ENCODE peak calls at places on chromosomes 4 and X, in five cellular contexts. R is tibial nerve, N is ovary, O is SK-N-SH, U is GM12878. Y is an unnamed sample.

GRCh38 chr4:42397635-42398447 is 553 bp downstream of the SHISA3 start:
- DNase-seq in R (no peak), N (no peak), O (peak; percentile 81), U (no peak), Y (no peak)

GRCh38 chr4:1567808-1568581 is 116.1 kb downstream of the FAM53A start:
- DNase-seq in R (no peak), N (peak; percentile 38), O (no peak), U (no peak), Y (no peak)

GRCh38 chr4:96585304-96585703 is 745.4 kb downstream of the PDHA2 start:
- DNase-seq in R (no peak), N (no peak), O (no peak), U (no peak), Y (no peak)

GRCh38 chr4:6281436-6282144 is 11.9 kb downstream of the WFS1 start:
- DNase-seq in R (no peak), N (peak; percentile 70), O (no peak), U (no peak), Y (peak; percentile 20)

GRCh38 chrX:136268051-136269048 is 17.1 kb upstream of the MAP7D3 start:
- DNase-seq in R (peak; percentile 23), N (no peak), O (peak; percentile 48), U (no peak), Y (peak; percentile 32)

GRCh38 chrX:69162466-69162865 is 2.8 kb downstream of the PJA1 start:
- DNase-seq in R (no peak), N (no peak), O (no peak), U (no peak), Y (no peak)

GRCh38 chrX:13254076-13254785 is 65.6 kb downstream of the ATXN3L start:
- DNase-seq in R (no peak), N (peak; percentile 36), O (no peak), U (peak; percentile 56), Y (peak; percentile 41)

GRCh38 chr4:54082168-54082567 is 17.8 kb upstream of the CHIC2 start:
- DNase-seq in R (no peak), N (no peak), O (no peak), U (no peak), Y (peak; percentile 57)

GRCh38 chrX:105781794-105782193 is 40.5 kb upstream of the NRK start:
- DNase-seq in R (no peak), N (no peak), O (no peak), U (no peak), Y (no peak)

GRCh38 chr4:67869580-67870190 is 14.1 kb downstream of the TMPRSS11D start:
- DNase-seq in R (no peak), N (no peak), O (no peak), U (no peak), Y (no peak)

GRCh38 chrX:8879750-8880149 is 78.6 kb upstream of the FAM9A start:
- DNase-seq in R (no peak), N (no peak), O (peak; percentile 33), U (no peak), Y (peak; percentile 11)

GRCh38 chr4:94714360-94714759 is 43.4 kb upstream of the BMPR1B start:
- DNase-seq in R (no peak), N (no peak), O (no peak), U (no peak), Y (no peak)

GRCh38 chr4:128916832-128917231 is 107.3 kb downstream of the JADE1 start:
- DNase-seq in R (no peak), N (no peak), O (no peak), U (peak; percentile 84), Y (peak; percentile 10)

GRCh38 chrX:37871626-37872302 is 24.4 kb upstream of the DYNLT3 start:
- DNase-seq in R (no peak), N (no peak), O (no peak), U (no peak), Y (no peak)

GRCh38 chr4:39616651-39617050 is 22.0 kb downstream of the SMIM14 start:
- DNase-seq in R (no peak), N (no peak), O (no peak), U (no peak), Y (no peak)

GRCh38 chr4:11628093-11628725 is 199.5 kb upstream of the HS3ST1 start:
- DNase-seq in R (no peak), N (no peak), O (no peak), U (no peak), Y (no peak)

GRCh38 chrX:20300822-20301221 is 34.1 kb upstream of the RPS6KA3 start:
- DNase-seq in R (no peak), N (no peak), O (no peak), U (no peak), Y (no peak)

GRCh38 chr4:39700500-39700899 is 2.6 kb downstream of the UBE2K start:
- DNase-seq in R (no peak), N (no peak), O (no peak), U (no peak), Y (no peak)

GRCh38 chr4:21001490-21001889 is 301.2 kb downstream of the PACRGL start:
- DNase-seq in R (no peak), N (no peak), O (no peak), U (no peak), Y (no peak)

GRCh38 chrX:40104649-40105015 is 6.9 kb upstream of the BCOR start:
- DNase-seq in R (no peak), N (peak; percentile 62), O (peak; percentile 60), U (no peak), Y (peak; percentile 65)

GRCh38 chrX:40106677-40107290 is 9.0 kb upstream of the BCOR start:
- DNase-seq in R (no peak), N (no peak), O (peak; percentile 49), U (no peak), Y (no peak)

GRCh38 chrX:40103565-40104323 is 6.0 kb upstream of the BCOR start:
- DNase-seq in R (no peak), N (no peak), O (no peak), U (no peak), Y (no peak)

GRCh38 chrX:40105791-40106676 is 8.3 kb upstream of the BCOR start:
- DNase-seq in R (peak; percentile 51), N (peak; percentile 76), O (peak; percentile 76), U (no peak), Y (peak; percentile 78)

DNA sequence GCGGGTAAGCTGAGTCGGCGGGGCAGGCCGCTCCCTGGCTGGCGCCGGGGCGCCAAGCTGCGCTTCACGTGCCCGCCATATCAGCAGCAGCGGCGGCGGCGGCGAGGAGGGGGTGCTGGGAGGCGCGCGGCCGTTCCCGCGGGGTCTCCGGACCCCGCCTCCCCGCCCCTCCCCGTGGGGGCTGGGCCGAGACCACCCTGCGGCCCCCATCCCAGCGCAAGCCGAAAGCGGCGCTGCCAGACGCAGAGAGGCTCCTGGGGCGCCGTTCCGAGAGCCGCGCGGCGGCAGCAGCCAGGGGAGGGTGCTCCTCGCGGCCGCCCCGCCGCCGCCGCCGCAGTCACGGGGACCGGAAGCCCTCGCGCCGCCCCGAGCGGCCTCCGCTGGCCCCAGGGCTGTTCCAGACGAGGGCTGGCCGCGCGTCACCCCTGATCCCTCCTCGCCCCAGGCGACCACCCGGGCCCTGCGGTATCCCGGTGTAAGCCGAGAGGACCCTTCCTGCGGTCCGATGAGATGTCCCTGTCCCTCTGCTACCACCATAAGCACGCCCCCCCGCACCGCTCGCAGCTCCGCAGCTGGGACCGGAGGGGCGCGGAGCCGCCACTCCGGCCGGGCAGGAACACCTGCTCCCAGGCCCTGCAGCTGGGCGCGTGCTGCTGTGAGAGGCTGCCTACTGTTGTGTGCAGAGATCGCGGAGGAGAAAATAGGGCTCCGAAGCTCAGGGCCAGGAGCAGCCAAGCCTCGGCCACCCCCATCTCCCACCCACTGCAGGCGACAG is 7.4 kb upstream of the BCOR start:
- DNase-seq in R (no peak), N (peak; percentile 63), O (peak; percentile 64), U (no peak), Y (peak; percentile 57)
- TF ChIP-seq EP300 in R (no peak), N (no peak), O (no peak), U (no peak), Y (no peak)

GRCh38 chrX:119573222-119573621 is 1.1 kb upstream of the UBE2A start:
- DNase-seq in R (no peak), N (no peak), O (no peak), U (no peak), Y (no peak)

GRCh38 chrX:119579414-119579813 is 5.1 kb downstream of the UBE2A start:
- DNase-seq in R (no peak), N (no peak), O (no peak), U (no peak), Y (no peak)

GRCh38 chrX:119570351-119570835 is 4.0 kb upstream of the UBE2A start:
- DNase-seq in R (no peak), N (no peak), O (no peak), U (no peak), Y (no peak)

GRCh38 chrX:119573840-119574393 is 446 bp upstream of the UBE2A start:
- DNase-seq in R (no peak), N (peak; percentile 45), O (peak; percentile 72), U (no peak), Y (no peak)

DNA sequence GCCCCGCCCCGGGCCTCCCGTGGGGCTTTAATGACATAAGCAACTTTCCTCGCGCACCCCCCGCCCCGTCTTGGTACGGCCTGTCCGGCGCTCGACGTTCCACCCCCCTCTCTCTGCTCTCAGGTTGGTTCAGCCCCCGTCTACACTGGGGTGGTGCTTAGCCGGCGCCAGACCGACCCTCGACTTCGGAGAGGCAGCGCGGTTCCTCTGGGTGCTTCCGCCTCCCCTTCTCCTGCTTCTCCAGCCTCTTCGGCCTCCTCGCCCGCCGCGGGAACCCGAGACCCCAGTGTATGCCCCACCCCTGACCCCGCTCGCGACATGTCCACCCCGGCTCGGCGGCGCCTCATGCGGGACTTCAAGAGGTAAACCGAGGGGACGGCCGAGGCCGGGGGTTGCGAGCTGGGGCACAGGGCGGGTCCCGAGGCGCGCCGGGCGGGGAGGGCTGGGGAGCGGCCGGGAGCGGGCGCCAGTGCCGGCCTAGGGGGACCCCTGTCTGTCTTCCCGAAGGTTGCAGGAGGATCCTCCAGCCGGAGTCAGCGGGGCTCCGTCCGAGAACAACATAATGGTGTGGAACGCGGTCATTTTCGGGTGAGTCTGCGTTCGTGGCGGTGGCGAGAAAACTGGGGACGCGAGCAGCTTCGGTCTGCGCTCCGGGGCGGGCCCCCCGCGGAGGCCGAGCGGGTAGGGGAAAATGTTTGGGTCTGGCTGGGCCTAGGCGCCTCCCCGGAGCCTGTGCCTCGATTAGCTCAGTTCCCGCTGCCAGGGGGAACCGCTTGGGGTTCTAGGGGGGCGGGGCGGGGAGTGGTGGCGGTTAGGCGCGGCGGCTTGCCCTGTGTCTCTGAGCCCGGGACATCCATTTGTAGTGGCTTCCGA is at the start of gene UBE2A:
- DNase-seq in R (peak; percentile 79), N (peak; percentile 91), O (peak; percentile 93), U (peak; percentile 53), Y (peak; percentile 92)
- TF ChIP-seq EP300 in R (no peak), N (no peak), O (no peak), U (no peak), Y (no peak)

GRCh38 chr4:77084019-77084604 is 8.3 kb upstream of the CCNI start:
- DNase-seq in R (no peak), N (no peak), O (no peak), U (no peak), Y (no peak)
- TF ChIP-seq EP300 in R (no peak), N (no peak), O (no peak), U (no peak), Y (no peak)

DNA sequence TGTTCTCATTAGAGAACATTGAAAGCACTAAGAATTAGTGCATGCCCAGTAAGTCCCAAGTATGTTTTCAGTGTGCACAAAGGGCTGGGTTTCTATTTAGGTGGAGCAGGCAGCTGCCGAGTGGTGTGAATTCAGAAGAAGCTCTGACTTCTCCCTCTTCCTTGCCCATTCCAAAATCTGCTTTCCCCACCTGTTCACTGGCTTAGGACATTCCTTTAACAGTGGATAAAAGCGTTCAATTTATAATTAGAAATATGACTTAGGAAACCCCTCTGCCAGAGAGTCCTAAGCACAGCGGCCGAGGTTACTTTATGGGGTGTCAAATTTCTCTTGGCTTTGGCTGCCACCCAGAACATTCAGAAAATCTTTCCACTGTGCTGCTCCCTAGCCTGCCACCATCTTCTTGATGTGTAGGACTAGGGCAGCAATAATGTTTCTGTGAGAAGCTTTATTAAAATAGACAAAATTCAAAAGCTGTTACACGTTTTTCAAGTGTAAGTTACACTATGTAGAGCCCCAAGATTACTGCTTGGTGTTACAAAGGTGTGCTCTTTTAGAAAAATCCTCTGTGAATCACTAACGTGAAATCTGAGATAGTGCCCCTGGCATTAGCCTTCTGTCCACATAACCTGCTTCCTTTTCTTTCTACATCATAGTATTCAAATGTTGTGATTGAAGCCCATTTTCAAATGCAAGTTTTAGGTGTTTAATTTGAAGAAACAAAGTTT is 191.6 kb upstream of the ANKRD50 start:
- DNase-seq in R (no peak), N (no peak), O (no peak), U (no peak), Y (no peak)
- TF ChIP-seq EP300 in R (no peak), N (no peak), O (no peak), U (no peak), Y (no peak)